ENCODE peak calls at places on chromosomes 1 and 21, in five cellular contexts. Q is uterus; L is neural progenitor cell; E is ureter; O is activated CD8-positive, alpha-beta memory T cell treated with anti-CD3 and anti-CD28 coated beads for 1 hour. M is an unnamed sample.

GRCh38 chr1:102852583-102852982 is 255.7 kb downstream of the COL11A1 start:
- DNase-seq in O (no peak), L (peak), Q (no peak), E (no peak), M (no peak)

GRCh38 chr1:1182491-1183220 is 9.0 kb downstream of the TTLL10 start:
- DNase-seq in E (no peak), Q (no peak), L (peak), O (no peak), M (no peak)

GRCh38 chr1:44405041-44405803 is at the start of gene RNF220:
- DNase-seq in O (no peak), E (no peak), Q (peak), L (peak), M (peak)

GRCh38 chr1:171310661-171311087 is 3.3 kb upstream of the FMO4 start:
- DNase-seq in E (no peak), L (peak), O (no peak), Q (no peak), M (no peak)

GRCh38 chr1:117821782-117822447 is 107.5 kb downstream of the GDAP2 start:
- DNase-seq in E (no peak), O (no peak), Q (no peak), L (no peak), M (no peak)

GRCh38 chr21:31098576-31099005 is 60.3 kb upstream of the KRTAP19-8 start:
- DNase-seq in Q (peak), E (peak), O (peak), L (peak), M (peak)

GRCh38 chr1:162285149-162285561 is 91.5 kb downstream of the SPATA46 start:
- DNase-seq in O (no peak), Q (no peak), E (peak), L (no peak), M (no peak)

GRCh38 chr1:85555867-85556577 is 24.5 kb upstream of the CCN1 start:
- DNase-seq in L (no peak), O (no peak), E (no peak), Q (no peak), M (no peak)

GRCh38 chr1:31013187-31013864 is 52.2 kb downstream of the PUM1 start:
- DNase-seq in O (no peak), Q (no peak), L (no peak), E (no peak), M (no peak)

GRCh38 chr1:183674339-183674738 is 21.2 kb upstream of the APOBEC4 start:
- DNase-seq in O (no peak), L (no peak), Q (no peak), E (no peak), M (peak)

GRCh38 chr1:217535601-217536377 is 95.1 kb downstream of the GPATCH2 start:
- DNase-seq in E (no peak), L (no peak), O (no peak), Q (no peak), M (no peak)

GRCh38 chr1:27408151-27408550 is 15.7 kb downstream of the GPR3 start:
- DNase-seq in L (no peak), Q (no peak), O (no peak), E (no peak), M (no peak)

GRCh38 chr1:109619655-109620395 is at the start of gene AMPD2:
- DNase-seq in Q (peak), L (peak), E (peak), O (peak), M (peak)

M was measured in sciatic nerve.